ENCODE peak calls at places on chromosomes 7 and 10, in four cellular contexts. P is K562, O is HepG2, N is GM12878. G is an unnamed sample.

GRCh38 chr7:8260871-8261707 is 878 bp downstream of the ICA1 start:
- DNase-seq in P (peak; percentile 56), N (no peak), O (no peak), G (peak; percentile 74)

GRCh38 chr10:60336901-60337630 is 52.6 kb downstream of the ANK3 start:
- DNase-seq in N (no peak), P (no peak), O (no peak), G (no peak)

GRCh38 chr7:133795061-133795460 is 332.1 kb upstream of the LRGUK start:
- DNase-seq in O (no peak), N (no peak), P (no peak), G (no peak)

GRCh38 chr10:5094265-5095205 is at the start of gene AKR1C3:
- DNase-seq in O (peak; percentile 78), N (no peak), P (peak; percentile 50), G (peak; percentile 32)

GRCh38 chr7:13830604-13830915 is 158.9 kb downstream of the ETV1 start:
- DNase-seq in O (no peak), N (no peak), P (no peak), G (no peak)

GRCh38 chr7:57328457-57328856 is 121.5 kb upstream of the ZNF716 start:
- DNase-seq in N (no peak), O (no peak), P (no peak), G (no peak)

GRCh38 chr10:98098247-98098646 is 36.2 kb upstream of the R3HCC1L start:
- DNase-seq in P (no peak), O (no peak), N (no peak), G (no peak)

GRCh38 chr10:13791483-13791882 is 204.7 kb downstream of the PRPF18 start:
- DNase-seq in N (no peak), P (no peak), O (no peak), G (peak; percentile 36)

GRCh38 chr7:131235489-131236317 is 92.0 kb upstream of the MKLN1 start:
- DNase-seq in O (peak; percentile 16), P (no peak), N (no peak), G (peak; percentile 79)
- TF ChIP-seq ZBTB33 in O (no peak), P (no peak), N (no peak), G (peak; percentile 13)

GRCh38 chr7:112869111-112869774 is 79.0 kb upstream of the TMEM168 start:
- DNase-seq in P (peak; percentile 79), O (peak; percentile 52), N (peak; percentile 9), G (peak; percentile 55)
- TF ChIP-seq CHD2 in P (no peak), O (no peak), N (no peak), G (no peak)

DNA sequence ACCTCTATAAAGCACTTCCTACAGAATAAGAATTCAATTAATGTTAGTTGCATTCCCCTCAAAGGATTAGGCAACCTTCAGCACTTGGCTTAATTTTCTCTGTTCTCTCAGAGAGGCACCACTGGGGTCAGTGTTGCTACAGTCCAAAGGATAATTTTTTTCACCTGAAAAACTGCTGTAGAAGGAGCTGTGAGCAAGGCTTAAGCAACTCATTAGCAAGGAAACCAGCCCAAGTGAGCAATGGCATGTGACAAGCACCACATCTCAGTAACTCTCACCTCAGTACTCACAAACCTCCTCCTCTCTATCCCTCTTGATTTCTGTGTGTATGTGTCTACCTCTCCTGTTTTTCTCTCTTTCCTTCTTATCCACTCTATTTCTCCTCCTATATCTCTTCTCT is 55.9 kb downstream of the DGKI start:
- DNase-seq in P (no peak), N (no peak), O (no peak), G (no peak)
- TF ChIP-seq ZBTB33 in P (no peak), N (no peak), O (no peak), G (no peak)

GRCh38 chr7:105654994-105655900 is 74.0 kb upstream of the EFCAB10 start:
- DNase-seq in N (no peak), O (no peak), P (peak; percentile 64), G (peak; percentile 57)

GRCh38 chr7:105654095-105654686 is 72.9 kb upstream of the EFCAB10 start:
- DNase-seq in N (no peak), O (no peak), P (no peak), G (no peak)

GRCh38 chr7:105651798-105652197 is 70.5 kb upstream of the EFCAB10 start:
- DNase-seq in P (no peak), O (no peak), N (no peak), G (no peak)

GRCh38 chr7:105652359-105652993 is 71.2 kb upstream of the EFCAB10 start:
- DNase-seq in N (no peak), P (peak; percentile 88), O (peak; percentile 62), G (peak; percentile 91)

DNA sequence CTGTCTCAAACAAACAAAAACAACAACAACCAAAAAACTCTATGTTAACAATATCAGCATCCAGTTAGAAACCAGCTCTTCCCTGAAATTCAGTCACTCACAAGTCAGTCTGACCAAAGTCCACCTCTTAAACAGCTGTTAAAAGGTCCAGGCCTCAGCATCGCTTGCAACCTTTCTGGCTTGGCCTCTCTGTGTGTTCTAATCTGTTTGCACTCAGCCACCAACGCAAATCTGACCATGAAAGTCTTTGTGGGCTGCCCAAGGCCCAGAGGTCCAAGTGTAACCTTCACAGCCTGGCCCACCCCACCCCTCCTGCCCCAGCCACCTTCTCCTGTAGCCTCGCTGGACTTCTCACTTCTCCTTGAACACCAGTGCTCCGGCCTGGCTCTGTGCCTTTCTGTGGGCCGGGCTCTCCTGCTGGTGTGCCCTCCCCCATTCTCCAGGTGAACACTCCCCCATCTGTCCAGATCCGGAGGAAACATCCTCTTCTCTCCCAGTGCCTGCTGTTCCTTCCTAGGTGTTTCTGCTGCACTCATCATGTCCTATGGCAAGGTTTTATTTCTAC is 72.2 kb upstream of the EFCAB10 start:
- DNase-seq in P (no peak), O (peak; percentile 82), N (no peak), G (no peak)
- TF ChIP-seq CHD2 in P (no peak), O (no peak), N (no peak), G (no peak)

DNA sequence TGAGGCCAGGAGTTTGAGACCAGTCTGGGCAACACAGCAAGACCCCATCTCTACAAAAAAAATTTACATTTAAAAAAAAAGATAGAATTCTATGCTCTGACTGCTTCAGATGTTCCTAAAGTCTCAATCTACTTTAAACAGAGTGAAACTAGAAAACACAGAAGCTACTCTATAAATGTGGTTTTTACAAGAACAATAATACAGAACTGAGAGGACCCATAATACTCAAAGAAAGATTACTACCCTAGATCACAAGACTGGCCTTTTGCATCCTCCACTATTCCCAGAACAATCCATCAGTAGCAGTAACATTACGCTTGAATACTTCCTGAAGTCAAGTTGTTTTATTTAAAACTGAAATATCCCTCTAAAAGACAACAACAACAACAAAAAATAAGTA is 119.4 kb downstream of the ZFAND4 start:
- DNase-seq in N (no peak), O (no peak), P (no peak), G (no peak)
- TF ChIP-seq ZBTB33 in N (no peak), O (no peak), P (no peak), G (no peak)

GRCh38 chr10:127243490-127244272 is 47.3 kb upstream of the INSYN2A start:
- DNase-seq in O (peak; percentile 46), N (no peak), P (peak; percentile 3), G (peak; percentile 43)
- TF ChIP-seq CHD2 in O (no peak), N (no peak), P (no peak), G (no peak)

G was measured in SK-N-SH.